ENCODE peak calls at places on chromosome 10, in four cellular contexts. C is right atrium auricular region; Q is CD4-positive, alpha-beta memory T cell; Y is PC-9. A is an unnamed sample.

GRCh38 chr10:61028861-61029361 is 84.9 kb upstream of the RHOBTB1 start:
- DNase-seq in Y (no peak), C (no peak), Q (no peak), A (no peak)

GRCh38 chr10:22716943-22717342 is 2.6 kb upstream of the PIP4K2A start:
- DNase-seq in C (no peak), Q (no peak), Y (no peak), A (no peak)

GRCh38 chr10:21694646-21695045 is 160.6 kb downstream of the MLLT10 start:
- DNase-seq in Y (no peak), C (no peak), Q (no peak), A (no peak)

GRCh38 chr10:7484456-7485266 is 73.8 kb upstream of the SFMBT2 start:
- DNase-seq in Q (peak; percentile 73), Y (no peak), C (no peak), A (no peak)

GRCh38 chr10:79298403-79299244 is 48.6 kb upstream of the PPIF start:
- DNase-seq in C (peak; percentile 82), Y (peak; percentile 92), Q (no peak), A (peak; percentile 25)

GRCh38 chr10:4736183-4736582 is 89.8 kb upstream of the AKR1E2 start:
- DNase-seq in C (no peak), Q (no peak), Y (no peak), A (no peak)

GRCh38 chr10:86188326-86188725 is 178.3 kb downstream of the GRID1 start:
- DNase-seq in Q (no peak), Y (no peak), C (no peak), A (no peak)

GRCh38 chr10:48606530-48607355 is 1.9 kb upstream of the ARHGAP22 start:
- DNase-seq in C (peak; percentile 79), Q (no peak), Y (peak; percentile 77), A (no peak)

GRCh38 chr10:45464958-45465567 is 91.0 kb downstream of the ALOX5 start:
- DNase-seq in Y (no peak), C (peak; percentile 74), Q (peak; percentile 71), A (peak; percentile 87)

GRCh38 chr10:27743736-27744477 is 1.7 kb downstream of the MKX start:
- DNase-seq in Y (no peak), C (no peak), Q (peak; percentile 25), A (no peak)

GRCh38 chr10:117570880-117571279 is 28.3 kb downstream of the EMX2 start:
- DNase-seq in Q (no peak), Y (no peak), C (no peak), A (no peak)

GRCh38 chr10:95266674-95267095 is 24.1 kb downstream of the PDLIM1 start:
- DNase-seq in C (peak; percentile 52), Q (no peak), Y (peak; percentile 97), A (peak; percentile 34)

GRCh38 chr10:51619365-51619764 is 80.0 kb downstream of the CSTF2T start:
- DNase-seq in C (no peak), Q (no peak), Y (no peak), A (peak; percentile 47)

GRCh38 chr10:15106352-15107013 is 9.3 kb downstream of the RPP38 start:
- DNase-seq in C (peak; percentile 75), Q (peak; percentile 60), Y (peak; percentile 55), A (peak; percentile 85)

GRCh38 chr10:113987805-113988204 is 55.9 kb upstream of the ADRB1 start:
- DNase-seq in Y (peak; percentile 55), Q (no peak), C (no peak), A (no peak)

GRCh38 chr10:102557569-102557968 is 53.8 kb downstream of the SUFU start:
- DNase-seq in Q (no peak), Y (no peak), C (no peak), A (no peak)

GRCh38 chr10:105585753-105586152 is 944.7 kb downstream of the SORCS3 start:
- DNase-seq in Q (no peak), C (no peak), Y (peak; percentile 43), A (no peak)

GRCh38 chr10:45374451-45375052 is 536 bp downstream of the ALOX5 start:
- DNase-seq in C (peak; percentile 53), Q (no peak), Y (peak; percentile 77), A (no peak)

GRCh38 chr10:12566161-12567115 is 217.1 kb downstream of the CAMK1D start:
- DNase-seq in Y (no peak), C (peak; percentile 76), Q (no peak), A (no peak)

GRCh38 chr10:55989188-55989587 is 371.9 kb downstream of the ZWINT start:
- DNase-seq in Y (no peak), C (no peak), Q (no peak), A (no peak)

GRCh38 chr10:132292972-132293415 is 14.8 kb downstream of the STK32C start:
- DNase-seq in Y (no peak), C (no peak), Q (no peak), A (no peak)

GRCh38 chr10:102644066-102644645 is at the start of gene TRIM8:
- DNase-seq in Y (no peak), Q (peak; percentile 61), C (no peak), A (no peak)

GRCh38 chr10:28256776-28257175 is 46.1 kb downstream of the MPP7 start:
- DNase-seq in Y (no peak), C (no peak), Q (no peak), A (no peak)

GRCh38 chr10:78343266-78343665 is 309.6 kb downstream of the RPS24 start:
- DNase-seq in Y (no peak), Q (no peak), C (no peak), A (no peak)

GRCh38 chr10:69088801-69089501 is 1.0 kb downstream of the SRGN start:
- DNase-seq in C (no peak), Q (peak; percentile 83), Y (peak; percentile 61), A (no peak)

GRCh38 chr10:7819126-7819470 is 793 bp downstream of the TAF3 start:
- DNase-seq in Y (no peak), Q (no peak), C (peak; percentile 61), A (peak; percentile 57)

GRCh38 chr10:5840314-5841307 is 27.4 kb upstream of the GDI2 start:
- DNase-seq in Y (no peak), C (no peak), Q (no peak), A (peak; percentile 24)

GRCh38 chr10:71326464-71326881 is 7.4 kb downstream of the SLC29A3 start:
- DNase-seq in Y (no peak), Q (no peak), C (no peak), A (no peak)

GRCh38 chr10:47207280-47207613 is 92.8 kb upstream of the GDF10 start:
- DNase-seq in Y (no peak), C (peak; percentile 57), Q (no peak), A (no peak)

GRCh38 chr10:81874878-81875679 is at the start of gene NRG3:
- DNase-seq in Q (no peak), C (no peak), Y (no peak), A (no peak)

GRCh38 chr10:3980660-3981059 is 195.7 kb upstream of the KLF6 start:
- DNase-seq in Y (no peak), C (no peak), Q (peak; percentile 29), A (no peak)

GRCh38 chr10:9545073-9545472 is 1472.6 kb upstream of the CELF2 start:
- DNase-seq in Y (no peak), Q (no peak), C (no peak), A (no peak)

GRCh38 chr10:129836253-129836652 is 127.8 kb downstream of the EBF3 start:
- DNase-seq in Y (no peak), C (no peak), Q (no peak), A (no peak)
- H3K4me3 ChIP-seq in Y (no peak overlapping the region), C (no peak overlapping the region), Q (no peak overlapping the region), A (no peak overlapping the region)

DNA sequence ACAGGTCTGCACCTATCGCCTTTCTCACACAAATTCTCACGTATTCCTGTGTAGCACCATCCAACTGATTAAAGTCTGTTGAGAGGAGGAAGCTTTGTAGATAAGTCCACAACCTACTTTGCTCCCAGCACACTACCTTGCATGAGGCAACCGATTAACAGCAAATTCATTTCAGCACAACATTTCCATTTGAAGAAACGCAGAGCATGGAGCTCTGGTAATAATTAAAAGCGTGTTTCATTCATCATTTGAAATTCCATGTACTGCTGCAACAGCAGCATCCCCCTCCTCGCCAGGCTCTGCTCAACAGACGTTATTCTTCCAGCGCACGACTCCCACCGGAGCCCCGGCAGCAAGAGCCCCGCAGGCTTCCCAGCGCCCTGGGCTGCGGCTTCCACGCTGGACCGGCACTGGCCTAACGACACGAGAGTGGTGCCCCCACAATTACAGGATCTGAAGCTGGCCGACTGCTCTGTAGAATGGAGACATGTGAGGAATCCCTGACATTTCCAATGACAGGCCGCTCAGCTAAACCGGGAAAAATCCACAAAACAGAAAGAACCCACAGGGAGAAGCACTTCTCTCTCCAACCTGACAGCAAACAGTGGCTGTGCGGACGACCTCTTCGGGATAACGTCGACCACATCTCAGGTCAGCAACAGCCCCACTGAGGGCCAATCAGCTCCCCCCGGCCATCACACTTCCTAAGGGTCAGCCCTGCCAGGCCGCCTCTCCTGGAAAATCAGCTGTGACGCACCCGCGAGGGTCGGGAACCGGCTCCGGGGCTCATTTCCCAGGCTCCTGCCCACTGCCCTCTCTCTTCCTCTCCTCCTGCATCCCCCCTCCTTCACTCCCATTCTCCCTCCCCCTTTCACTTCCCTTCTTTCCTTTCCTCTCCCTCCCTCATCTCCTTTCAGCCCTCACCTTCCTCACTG is 118.6 kb downstream of the DIP2C start:
- DNase-seq in Y (no peak), Q (no peak), C (no peak), A (no peak)
- H3K4me1 ChIP-seq in Y (no peaks in the 10 kb centered on the region), Q (no peaks in the 10 kb centered on the region), C (peaks cover 23% of the 10 kb centered on the region), A (no peaks in the 10 kb centered on the region)

GRCh38 chr10:125024496-125025234 is 82.7 kb downstream of the ZRANB1 start:
- DNase-seq in C (no peak), Q (no peak), Y (no peak), A (peak; percentile 36)
- H3K27me3 ChIP-seq in C (no peaks in the 10 kb centered on the region), Q (no peaks in the 10 kb centered on the region), Y (no peaks in the 10 kb centered on the region), A (no peaks in the 10 kb centered on the region)

GRCh38 chr10:119815671-119816070 is 57.0 kb downstream of the MCMBP start:
- DNase-seq in C (no peak), Y (no peak), Q (no peak), A (no peak)

GRCh38 chr10:119817991-119818888 is 54.4 kb downstream of the MCMBP start:
- DNase-seq in Q (peak; percentile 6), Y (no peak), C (no peak), A (no peak)

GRCh38 chr10:119818889-119819270 is 53.8 kb downstream of the MCMBP start:
- DNase-seq in C (no peak), Y (no peak), Q (no peak), A (no peak)

GRCh38 chr10:119824299-119824698 is 48.3 kb downstream of the MCMBP start:
- DNase-seq in Y (no peak), C (no peak), Q (no peak), A (no peak)

DNA sequence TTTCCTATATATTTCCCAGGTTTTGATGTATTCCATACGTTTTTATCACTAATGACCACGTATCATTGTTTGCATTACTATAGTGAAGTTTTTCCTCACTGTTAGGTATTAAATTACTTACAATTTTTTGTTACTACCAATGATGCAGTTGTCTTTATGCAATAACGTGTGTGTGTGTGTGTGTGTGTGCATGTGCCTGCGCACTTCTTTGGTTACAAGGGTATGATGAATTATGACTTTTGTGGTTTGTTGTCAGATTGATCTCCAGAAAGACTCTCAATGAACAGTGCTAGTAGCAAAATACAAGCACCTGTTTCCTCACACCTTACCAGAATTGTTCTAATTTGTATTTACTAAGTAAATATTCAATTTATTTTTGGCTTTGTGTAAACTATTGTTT is 51.5 kb downstream of the MCMBP start:
- DNase-seq in Q (no peak), Y (no peak), C (no peak), A (no peak)
- H3K4me3 ChIP-seq in Q (no peak overlapping the region), Y (no peak overlapping the region), C (no peak overlapping the region), A (no peak overlapping the region)

GRCh38 chr10:17215782-17216122 is 12.3 kb upstream of the VIM start:
- DNase-seq in Y (no peak), C (no peak), Q (no peak), A (no peak)
- H3K4me1 ChIP-seq in Y (peaks cover 31% of the 10 kb centered on the region), C (peaks cover 16% of the 10 kb centered on the region), Q (peaks cover 17% of the 10 kb centered on the region), A (peaks cover 12% of the 10 kb centered on the region)